ENCODE peak calls at places on chromosomes 6 and 20, in four cellular contexts. J, R, D and Z are unnamed samples.

GRCh38 chr20:57891067-57891466 is 181.3 kb upstream of the PMEPA1 start:
- DNase-seq in J (no peak), R (no peak), D (no peak), Z (no peak)

GRCh38 chr6:109455161-109455501 is 441 bp downstream of the MICAL1 start:
- DNase-seq in J (peak), R (peak), D (no peak), Z (no peak)

GRCh38 chr6:25869840-25870239 is 4.2 kb downstream of the SLC17A3 start:
- DNase-seq in J (no peak), R (no peak), D (no peak), Z (no peak)

GRCh38 chr20:14919473-14920157 is 582.2 kb upstream of the FLRT3 start:
- DNase-seq in J (peak), R (no peak), D (no peak), Z (no peak)

GRCh38 chr6:101085327-101085726 is 204.2 kb upstream of the ASCC3 start:
- DNase-seq in J (no peak), R (no peak), D (no peak), Z (no peak)

GRCh38 chr20:50471231-50471630 is 39.0 kb upstream of the PTPN1 start:
- DNase-seq in J (no peak), R (no peak), D (no peak), Z (no peak)

GRCh38 chr20:32823078-32823477 is 3.3 kb downstream of the MAPRE1 start:
- DNase-seq in J (no peak), R (no peak), D (no peak), Z (no peak)

GRCh38 chr6:39929733-39930461 is 4.4 kb downstream of the MOCS1 start:
- DNase-seq in J (no peak), R (no peak), D (no peak), Z (no peak)

GRCh38 chr20:36880741-36881250 is 4.9 kb downstream of the TLDC2 start:
- DNase-seq in J (no peak), R (no peak), D (no peak), Z (no peak)

DNA sequence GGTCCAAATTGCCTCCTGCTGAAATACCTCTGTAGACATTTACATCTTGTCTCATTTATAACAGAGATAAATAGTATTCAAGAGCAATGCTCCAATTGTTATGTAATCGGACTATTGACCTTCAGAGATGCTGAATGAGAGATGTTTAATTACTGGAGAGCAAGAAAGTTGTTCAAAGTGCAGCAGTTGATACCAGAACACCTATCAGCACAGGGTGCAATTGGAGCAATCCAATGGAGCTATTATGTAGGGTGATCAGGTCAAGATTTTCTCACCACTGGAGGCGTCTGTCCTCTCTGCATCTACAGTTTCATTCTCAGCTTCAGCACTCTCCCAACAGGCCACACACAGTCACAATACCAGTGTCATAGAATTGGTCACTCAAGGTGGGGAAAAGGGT is 19.5 kb upstream of the TMX4 start:
- DNase-seq in J (no peak), R (no peak), D (no peak), Z (no peak)
- TF ChIP-seq CTCF in J (no peak), R (no peak), D (no peak), Z (no peak)

DNA sequence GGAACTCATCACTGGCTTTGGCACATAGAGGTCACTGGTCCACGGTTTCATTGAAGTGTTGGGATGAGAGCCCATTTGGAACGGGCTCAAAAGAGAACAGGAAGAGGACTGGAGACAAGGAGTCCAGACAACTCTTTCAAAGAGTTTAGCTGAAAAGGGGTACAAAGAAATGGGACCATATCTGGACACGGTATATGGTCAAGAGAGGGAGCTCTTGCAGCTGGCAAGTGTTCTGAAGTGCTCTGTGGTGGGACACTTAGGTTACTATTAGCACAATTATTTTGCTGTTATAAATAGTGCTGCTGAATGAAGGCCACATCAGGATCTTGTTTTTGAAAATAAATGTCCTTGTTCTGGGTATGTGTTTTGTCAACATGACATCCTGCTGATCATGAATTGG is 4.6 kb downstream of the SGK2 start:
- DNase-seq in J (no peak), R (no peak), D (no peak), Z (no peak)
- TF ChIP-seq CTCF in J (no peak), R (no peak), D (no peak), Z (no peak)

GRCh38 chr6:44035621-44036020 is 91.6 kb downstream of the MRPL14 start:
- DNase-seq in J (no peak), R (no peak), D (no peak), Z (no peak)

GRCh38 chr6:44036699-44037101 is 90.6 kb downstream of the MRPL14 start:
- DNase-seq in J (no peak), R (no peak), D (no peak), Z (no peak)

GRCh38 chr6:44036196-44036595 is 91.1 kb downstream of the MRPL14 start:
- DNase-seq in J (no peak), R (no peak), D (no peak), Z (no peak)

GRCh38 chr6:44034931-44035345 is 92.3 kb downstream of the MRPL14 start:
- DNase-seq in J (no peak), R (no peak), D (no peak), Z (no peak)

GRCh38 chr6:44034391-44034861 is 92.8 kb downstream of the MRPL14 start:
- DNase-seq in J (peak), R (no peak), D (no peak), Z (no peak)
- TF ChIP-seq CTCF in J (no peak), R (no peak), D (no peak), Z (no peak)

GRCh38 chr6:167287513-167288048 is 3.5 kb upstream of the UNC93A start:
- DNase-seq in J (no peak), R (no peak), D (no peak), Z (no peak)

GRCh38 chr6:167279766-167280440 is 11.2 kb upstream of the UNC93A start:
- DNase-seq in J (no peak), R (no peak), D (no peak), Z (no peak)

GRCh38 chr6:167290786-167291622 is at the start of gene UNC93A:
- DNase-seq in J (no peak), R (no peak), D (no peak), Z (no peak)

GRCh38 chr6:167282165-167282564 is 8.9 kb upstream of the UNC93A start:
- DNase-seq in J (no peak), R (no peak), D (no peak), Z (no peak)

GRCh38 chr6:167285077-167285770 is 5.9 kb upstream of the UNC93A start:
- DNase-seq in J (no peak), R (no peak), D (no peak), Z (no peak)
- TF ChIP-seq CTCF in J (no peak), R (no peak), D (no peak), Z (no peak)

GRCh38 chr20:24305366-24305765 is 164.1 kb upstream of the SYNDIG1 start:
- DNase-seq in J (no peak), R (no peak), D (no peak), Z (no peak)

GRCh38 chr20:24297928-24298327 is 171.5 kb upstream of the SYNDIG1 start:
- DNase-seq in J (no peak), R (no peak), D (no peak), Z (no peak)

GRCh38 chr20:24303393-24303792 is 166.0 kb upstream of the SYNDIG1 start:
- DNase-seq in J (no peak), R (no peak), D (no peak), Z (no peak)
- TF ChIP-seq CTCF in J (no peak), R (no peak), D (no peak), Z (peak)

DNA sequence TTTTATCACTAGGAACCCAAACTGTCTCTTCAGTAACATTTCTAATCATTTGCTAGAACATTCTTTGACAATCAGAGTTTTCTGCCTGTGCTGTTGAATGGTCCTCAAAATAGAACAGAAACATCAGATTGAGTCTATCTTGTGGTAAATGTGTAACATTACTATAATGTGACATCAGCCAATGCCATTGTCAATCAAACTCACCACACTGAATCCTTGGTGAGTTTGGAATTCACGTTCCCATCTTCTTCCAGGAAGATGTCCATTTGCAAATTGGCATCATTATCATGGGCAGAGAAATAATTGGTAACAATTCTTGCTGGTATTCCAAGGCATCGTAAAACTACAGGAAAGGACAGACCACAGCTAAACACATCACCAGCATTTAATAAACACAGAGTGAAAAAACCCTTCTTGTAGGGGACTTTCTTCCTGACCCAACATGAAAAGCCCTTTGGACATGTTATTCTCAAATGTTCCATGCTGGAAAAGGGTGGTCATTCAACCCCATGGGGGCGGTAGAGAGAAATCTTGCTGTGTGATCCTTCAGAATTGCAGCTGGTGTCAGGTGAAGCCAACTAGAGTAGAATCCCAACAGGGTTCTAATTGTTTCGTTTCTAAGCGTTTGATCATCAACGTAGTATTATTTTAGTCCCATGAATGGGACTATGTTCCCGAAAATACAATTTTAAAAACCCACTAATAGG is 98.5 kb downstream of the F13A1 start:
- DNase-seq in J (no peak), R (no peak), D (no peak), Z (no peak)
- TF ChIP-seq CTCF in J (no peak), R (no peak), D (no peak), Z (peak)